ENCODE peak calls at places on chromosomes 1 and 21, in nine cellular contexts. One of them, this sample, is unnamed.

GRCh38 chr1:168709896-168710305 is 19.1 kb downstream of the DPT start:
- DNase-seq in suprapubic skin: no peak
- DNase-seq in endothelial cell of umbilical vein: no peak
- DNase-seq in sigmoid colon: no peak
- DNase-seq in stomach: no peak
- DNase-seq in GM23338: no peak
- DNase-seq in prostate gland: no peak
- DNase-seq in Panc1: peak; percentile 12
- DNase-seq in HL-60: no peak
- DNase-seq in this sample: peak; percentile 45

GRCh38 chr1:204398197-204399125 is 13.2 kb downstream of the PPP1R15B start:
- DNase-seq in suprapubic skin: no peak
- DNase-seq in endothelial cell of umbilical vein: peak; percentile 80
- DNase-seq in sigmoid colon: no peak
- DNase-seq in stomach: peak; percentile 85
- DNase-seq in GM23338: peak; percentile 97
- DNase-seq in prostate gland: peak; percentile 84
- DNase-seq in Panc1: peak; percentile 61
- DNase-seq in HL-60: peak; percentile 69
- DNase-seq in this sample: no peak

GRCh38 chr1:8283058-8283884 is 34.6 kb upstream of the SLC45A1 start:
- DNase-seq in suprapubic skin: no peak
- DNase-seq in endothelial cell of umbilical vein: no peak
- DNase-seq in sigmoid colon: peak; percentile 63
- DNase-seq in stomach: peak; percentile 37
- DNase-seq in GM23338: no peak
- DNase-seq in prostate gland: no peak
- DNase-seq in Panc1: no peak
- DNase-seq in HL-60: peak; percentile 27
- DNase-seq in this sample: no peak

GRCh38 chr1:177424746-177425145 is 254.0 kb downstream of the BRINP2 start:
- DNase-seq in suprapubic skin: no peak
- DNase-seq in endothelial cell of umbilical vein: no peak
- DNase-seq in sigmoid colon: no peak
- DNase-seq in stomach: no peak
- DNase-seq in GM23338: no peak
- DNase-seq in prostate gland: no peak
- DNase-seq in Panc1: no peak
- DNase-seq in HL-60: no peak
- DNase-seq in this sample: no peak

GRCh38 chr1:32221980-32222751 is at the start of the genes EIF3I and TMEM234:
- DNase-seq in suprapubic skin: peak; percentile 98
- DNase-seq in endothelial cell of umbilical vein: peak; percentile 90
- DNase-seq in sigmoid colon: peak; percentile 97
- DNase-seq in stomach: peak; percentile 93
- DNase-seq in GM23338: peak; percentile 99
- DNase-seq in prostate gland: peak; percentile 93
- DNase-seq in Panc1: no peak
- DNase-seq in HL-60: peak; percentile 86
- DNase-seq in this sample: peak; percentile 44

GRCh38 chr1:206445116-206445515 is 25.2 kb upstream of the IKBKE start:
- DNase-seq in suprapubic skin: no peak
- DNase-seq in endothelial cell of umbilical vein: peak; percentile 87
- DNase-seq in sigmoid colon: no peak
- DNase-seq in stomach: no peak
- DNase-seq in GM23338: no peak
- DNase-seq in prostate gland: no peak
- DNase-seq in Panc1: no peak
- DNase-seq in HL-60: no peak
- DNase-seq in this sample: no peak

GRCh38 chr21:46096596-46096981 is 1.3 kb upstream of the COL6A2 start:
- DNase-seq in suprapubic skin: no peak
- DNase-seq in endothelial cell of umbilical vein: no peak
- DNase-seq in sigmoid colon: peak; percentile 68
- DNase-seq in stomach: no peak
- DNase-seq in GM23338: no peak
- DNase-seq in prostate gland: no peak
- DNase-seq in Panc1: no peak
- DNase-seq in HL-60: no peak
- DNase-seq in this sample: no peak

GRCh38 chr1:29236993-29237905 is 927 bp downstream of the PTPRU start:
- DNase-seq in suprapubic skin: peak; percentile 69
- DNase-seq in endothelial cell of umbilical vein: peak; percentile 31
- DNase-seq in sigmoid colon: peak; percentile 80
- DNase-seq in stomach: peak; percentile 44
- DNase-seq in GM23338: peak; percentile 57
- DNase-seq in prostate gland: peak; percentile 32
- DNase-seq in Panc1: no peak
- DNase-seq in HL-60: peak; percentile 55
- DNase-seq in this sample: no peak

GRCh38 chr1:29033829-29034466 is 89.8 kb downstream of the TMEM200B start:
- DNase-seq in suprapubic skin: no peak
- DNase-seq in endothelial cell of umbilical vein: peak; percentile 75
- DNase-seq in sigmoid colon: no peak
- DNase-seq in stomach: no peak
- DNase-seq in GM23338: peak; percentile 58
- DNase-seq in prostate gland: no peak
- DNase-seq in Panc1: peak; percentile 30
- DNase-seq in HL-60: no peak
- DNase-seq in this sample: peak; percentile 37

GRCh38 chr1:152646656-152647055 is 16.5 kb upstream of the LCE2D start:
- DNase-seq in suprapubic skin: no peak
- DNase-seq in endothelial cell of umbilical vein: no peak
- DNase-seq in sigmoid colon: no peak
- DNase-seq in stomach: no peak
- DNase-seq in GM23338: no peak
- DNase-seq in prostate gland: no peak
- DNase-seq in Panc1: no peak
- DNase-seq in HL-60: no peak
- DNase-seq in this sample: no peak

GRCh38 chr1:221740941-221741363 is 937 bp downstream of the DUSP10 start:
- DNase-seq in suprapubic skin: no peak
- DNase-seq in endothelial cell of umbilical vein: no peak
- DNase-seq in sigmoid colon: peak; percentile 68
- DNase-seq in stomach: no peak
- DNase-seq in GM23338: no peak
- DNase-seq in prostate gland: peak; percentile 28
- DNase-seq in Panc1: no peak
- DNase-seq in HL-60: no peak
- DNase-seq in this sample: no peak

GRCh38 chr1:196659471-196659870 is 7.6 kb downstream of the CFH start:
- DNase-seq in suprapubic skin: no peak
- DNase-seq in endothelial cell of umbilical vein: no peak
- DNase-seq in sigmoid colon: no peak
- DNase-seq in stomach: no peak
- DNase-seq in GM23338: no peak
- DNase-seq in prostate gland: no peak
- DNase-seq in Panc1: no peak
- DNase-seq in HL-60: no peak
- DNase-seq in this sample: no peak

GRCh38 chr1:162906485-162906884 is 45.5 kb upstream of the CCDC190 start:
- DNase-seq in suprapubic skin: no peak
- DNase-seq in endothelial cell of umbilical vein: no peak
- DNase-seq in sigmoid colon: no peak
- DNase-seq in stomach: no peak
- DNase-seq in GM23338: no peak
- DNase-seq in prostate gland: no peak
- DNase-seq in Panc1: no peak
- DNase-seq in HL-60: no peak
- DNase-seq in this sample: no peak

GRCh38 chr1:162904579-162904978 is 43.6 kb upstream of the CCDC190 start:
- DNase-seq in suprapubic skin: no peak
- DNase-seq in endothelial cell of umbilical vein: no peak
- DNase-seq in sigmoid colon: no peak
- DNase-seq in stomach: no peak
- DNase-seq in GM23338: no peak
- DNase-seq in prostate gland: no peak
- DNase-seq in Panc1: no peak
- DNase-seq in HL-60: no peak
- DNase-seq in this sample: no peak

GRCh38 chr1:162905174-162905573 is 44.2 kb upstream of the CCDC190 start:
- DNase-seq in suprapubic skin: no peak
- DNase-seq in endothelial cell of umbilical vein: no peak
- DNase-seq in sigmoid colon: no peak
- DNase-seq in stomach: no peak
- DNase-seq in GM23338: no peak
- DNase-seq in prostate gland: no peak
- DNase-seq in Panc1: no peak
- DNase-seq in HL-60: no peak
- DNase-seq in this sample: no peak

GRCh38 chr1:162904023-162904422 is 43.0 kb upstream of the CCDC190 start:
- DNase-seq in suprapubic skin: no peak
- DNase-seq in endothelial cell of umbilical vein: no peak
- DNase-seq in sigmoid colon: no peak
- DNase-seq in stomach: no peak
- DNase-seq in GM23338: no peak
- DNase-seq in prostate gland: no peak
- DNase-seq in Panc1: no peak
- DNase-seq in HL-60: no peak
- DNase-seq in this sample: no peak

DNA sequence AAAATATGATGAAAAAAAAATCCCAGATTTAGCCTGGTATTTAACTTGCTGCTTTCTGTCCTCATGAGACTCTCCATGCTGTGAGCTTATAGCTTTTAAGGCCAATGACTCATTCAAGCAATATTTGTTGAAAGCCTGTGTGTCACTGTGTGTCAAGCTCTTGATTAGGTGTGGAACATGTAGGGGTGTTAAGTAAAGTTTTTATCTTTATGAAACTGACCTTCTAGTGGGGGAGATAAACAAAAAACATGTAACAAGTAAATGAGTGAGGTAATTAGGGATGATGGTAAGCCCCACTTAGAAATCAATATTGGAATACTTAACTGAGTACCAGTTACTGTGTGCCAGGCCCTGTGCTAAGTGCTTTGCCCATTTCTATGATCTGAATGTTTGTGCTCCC is 44.8 kb upstream of the CCDC190 start:
- DNase-seq in suprapubic skin: no peak
- DNase-seq in endothelial cell of umbilical vein: peak; percentile 53
- DNase-seq in sigmoid colon: no peak
- DNase-seq in stomach: no peak
- DNase-seq in GM23338: no peak
- DNase-seq in prostate gland: no peak
- DNase-seq in Panc1: peak; percentile 70
- DNase-seq in HL-60: no peak
- DNase-seq in this sample: no peak
- H3K27ac ChIP-seq in suprapubic skin: no peak overlapping the region
- H3K27ac ChIP-seq in endothelial cell of umbilical vein: no peak overlapping the region
- H3K27ac ChIP-seq in sigmoid colon: no peak overlapping the region
- H3K27ac ChIP-seq in stomach: peak overlapping the region; percentile 58
- H3K27ac ChIP-seq in GM23338: no peak overlapping the region
- H3K27ac ChIP-seq in prostate gland: no peak overlapping the region
- H3K27ac ChIP-seq in Panc1: no peak overlapping the region
- H3K27ac ChIP-seq in HL-60: no peak overlapping the region
- H3K27ac ChIP-seq in this sample: no peak overlapping the region

GRCh38 chr1:4047666-4048065 is 147.6 kb upstream of the C1orf174 start:
- DNase-seq in suprapubic skin: no peak
- DNase-seq in endothelial cell of umbilical vein: no peak
- DNase-seq in sigmoid colon: no peak
- DNase-seq in stomach: no peak
- DNase-seq in GM23338: no peak
- DNase-seq in prostate gland: no peak
- DNase-seq in Panc1: no peak
- DNase-seq in HL-60: no peak
- DNase-seq in this sample: no peak
- TF ChIP-seq POLR2AphosphoS5 in suprapubic skin: no peak
- TF ChIP-seq POLR2AphosphoS5 in endothelial cell of umbilical vein: no peak
- TF ChIP-seq POLR2AphosphoS5 in sigmoid colon: no peak
- TF ChIP-seq POLR2AphosphoS5 in stomach: no peak
- TF ChIP-seq POLR2AphosphoS5 in GM23338: no peak
- TF ChIP-seq POLR2AphosphoS5 in prostate gland: no peak
- TF ChIP-seq POLR2AphosphoS5 in Panc1: no peak
- TF ChIP-seq POLR2AphosphoS5 in HL-60: no peak
- TF ChIP-seq POLR2AphosphoS5 in this sample: no peak

GRCh38 chr1:110785612-110786011 is 87.3 kb upstream of the CD53 start:
- DNase-seq in suprapubic skin: no peak
- DNase-seq in endothelial cell of umbilical vein: no peak
- DNase-seq in sigmoid colon: no peak
- DNase-seq in stomach: no peak
- DNase-seq in GM23338: no peak
- DNase-seq in prostate gland: no peak
- DNase-seq in Panc1: no peak
- DNase-seq in HL-60: no peak
- DNase-seq in this sample: no peak
- H3K27ac ChIP-seq in suprapubic skin: no peak overlapping the region
- H3K27ac ChIP-seq in endothelial cell of umbilical vein: no peak overlapping the region
- H3K27ac ChIP-seq in sigmoid colon: no peak overlapping the region
- H3K27ac ChIP-seq in stomach: no peak overlapping the region
- H3K27ac ChIP-seq in GM23338: no peak overlapping the region
- H3K27ac ChIP-seq in prostate gland: no peak overlapping the region
- H3K27ac ChIP-seq in Panc1: no peak overlapping the region
- H3K27ac ChIP-seq in HL-60: no peak overlapping the region
- H3K27ac ChIP-seq in this sample: no peak overlapping the region

GRCh38 chr1:155124503-155125463 is 2.9 kb upstream of the EFNA1 start:
- DNase-seq in suprapubic skin: no peak
- DNase-seq in endothelial cell of umbilical vein: peak; percentile 83
- DNase-seq in sigmoid colon: no peak
- DNase-seq in stomach: peak; percentile 68
- DNase-seq in GM23338: peak; percentile 78
- DNase-seq in prostate gland: no peak
- DNase-seq in Panc1: no peak
- DNase-seq in HL-60: no peak
- DNase-seq in this sample: no peak

GRCh38 chr1:155126494-155127104 is 1.1 kb upstream of the EFNA1 start:
- DNase-seq in suprapubic skin: no peak
- DNase-seq in endothelial cell of umbilical vein: peak; percentile 29
- DNase-seq in sigmoid colon: peak; percentile 74
- DNase-seq in stomach: peak; percentile 63
- DNase-seq in GM23338: peak; percentile 83
- DNase-seq in prostate gland: peak; percentile 54
- DNase-seq in Panc1: no peak
- DNase-seq in HL-60: no peak
- DNase-seq in this sample: peak; percentile 35

GRCh38 chr1:155127105-155127671 is 488 bp upstream of the EFNA1 start:
- DNase-seq in suprapubic skin: peak; percentile 83
- DNase-seq in endothelial cell of umbilical vein: peak; percentile 93
- DNase-seq in sigmoid colon: peak; percentile 77
- DNase-seq in stomach: peak; percentile 82
- DNase-seq in GM23338: peak; percentile 80
- DNase-seq in prostate gland: peak; percentile 93
- DNase-seq in Panc1: no peak
- DNase-seq in HL-60: no peak
- DNase-seq in this sample: no peak

GRCh38 chr1:155125511-155125945 is 2.1 kb upstream of the EFNA1 start:
- DNase-seq in suprapubic skin: no peak
- DNase-seq in endothelial cell of umbilical vein: no peak
- DNase-seq in sigmoid colon: peak; percentile 66
- DNase-seq in stomach: no peak
- DNase-seq in GM23338: peak; percentile 58
- DNase-seq in prostate gland: peak; percentile 59
- DNase-seq in Panc1: no peak
- DNase-seq in HL-60: no peak
- DNase-seq in this sample: no peak

DNA sequence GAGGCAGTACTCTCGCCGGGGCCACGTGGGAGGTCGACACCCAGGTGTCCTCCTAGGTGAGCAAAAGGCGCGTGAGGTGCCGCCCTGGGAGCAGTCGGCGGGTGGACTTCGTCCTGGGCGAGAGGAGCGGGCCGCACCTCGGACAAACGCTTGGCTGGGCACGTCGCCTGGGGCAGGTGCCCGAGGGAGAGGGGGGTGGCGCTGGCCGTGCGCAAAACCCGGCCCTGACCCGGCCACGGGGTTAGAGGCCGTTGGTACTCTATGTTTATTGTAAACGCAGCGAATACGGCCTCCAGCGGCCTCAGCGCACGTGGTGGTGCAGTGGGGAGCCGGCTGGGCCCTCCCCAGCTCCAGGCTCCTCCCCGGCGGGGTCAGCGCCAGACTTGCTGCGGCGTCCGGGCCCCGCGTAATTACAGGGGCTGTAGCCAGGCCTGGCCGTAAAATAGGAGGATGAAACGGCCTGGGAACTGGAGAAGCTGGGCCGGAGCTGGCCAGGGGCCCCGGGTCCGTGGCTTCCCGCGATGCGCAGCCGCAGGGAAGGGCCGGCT is 1.7 kb upstream of the EFNA1 start:
- DNase-seq in suprapubic skin: peak; percentile 76
- DNase-seq in endothelial cell of umbilical vein: peak; percentile 32
- DNase-seq in sigmoid colon: peak; percentile 89
- DNase-seq in stomach: peak; percentile 91
- DNase-seq in GM23338: peak; percentile 62
- DNase-seq in prostate gland: peak; percentile 75
- DNase-seq in Panc1: no peak
- DNase-seq in HL-60: no peak
- DNase-seq in this sample: no peak
- TF ChIP-seq POLR2AphosphoS5 in suprapubic skin: no peak
- TF ChIP-seq POLR2AphosphoS5 in endothelial cell of umbilical vein: no peak
- TF ChIP-seq POLR2AphosphoS5 in sigmoid colon: no peak
- TF ChIP-seq POLR2AphosphoS5 in stomach: no peak
- TF ChIP-seq POLR2AphosphoS5 in GM23338: no peak
- TF ChIP-seq POLR2AphosphoS5 in prostate gland: peak; percentile 63
- TF ChIP-seq POLR2AphosphoS5 in Panc1: no peak
- TF ChIP-seq POLR2AphosphoS5 in HL-60: no peak
- TF ChIP-seq POLR2AphosphoS5 in this sample: no peak